ENCODE peak calls at places on chromosomes 6 and 20, in six cellular contexts. M is right cardiac atrium; A is stimulated activated CD8-positive, alpha-beta memory T cell treated with anti-CD3 and anti-CD28 coated beads, Interleukin-7, amount 100 ng/mL, for 1 hour; W is SJSA1; E is NCI-H1105; K is lower leg skin. L is an unnamed sample.

GRCh38 chr6:3738381-3739131 is 13.0 kb downstream of the PXDC1 start:
- DNase-seq in M (no peak), A (no peak), W (no peak), E (no peak), K (peak), L (no peak)

GRCh38 chr6:142945446-142946180 is 637 bp upstream of the HIVEP2 start:
- DNase-seq in M (peak), A (peak), W (peak), E (peak), K (peak), L (no peak)

GRCh38 chr6:86780923-86781322 is 156.4 kb upstream of the HTR1E start:
- DNase-seq in M (no peak), A (no peak), W (no peak), E (no peak), K (no peak), L (no peak)

GRCh38 chr20:53281557-53282117 is 309.5 kb downstream of the TSHZ2 start:
- DNase-seq in M (no peak), A (no peak), W (no peak), E (no peak), K (no peak), L (no peak)

GRCh38 chr6:80226699-80227098 is 120.2 kb downstream of the BCKDHB start:
- DNase-seq in M (no peak), A (no peak), W (no peak), E (no peak), K (no peak), L (no peak)

GRCh38 chr6:148657053-148657452 is 89.8 kb upstream of the UST start:
- DNase-seq in M (no peak), A (no peak), W (no peak), E (no peak), K (no peak), L (no peak)

GRCh38 chr6:138099832-138100231 is 7.4 kb downstream of the PERP start:
- DNase-seq in M (no peak), A (no peak), W (no peak), E (no peak), K (no peak), L (no peak)

GRCh38 chr6:41630946-41631345 is 7.3 kb upstream of the MDFI start:
- DNase-seq in M (no peak), A (no peak), W (no peak), E (no peak), K (no peak), L (no peak)

L was measured in NCI-H748 treated with DMSO at 0.1 percent for 48 hours.